ENCODE peak calls at places on chromosomes 6 and 20, in six cellular contexts. E, W, U, I, Q and V are unnamed samples.

GRCh38 chr6:94487371-94487770 is 1068.0 kb upstream of the EPHA7 start:
- DNase-seq in I (no peak), Q (no peak), E (no peak), W (no peak), U (no peak), V (no peak)

GRCh38 chr20:59603727-59604608 is at the start of gene PHACTR3:
- DNase-seq in U (no peak), E (no peak), W (no peak), I (no peak), Q (peak), V (no peak)

GRCh38 chr6:3350252-3350826 is 91.6 kb downstream of the PSMG4 start:
- DNase-seq in U (no peak), W (no peak), E (no peak), Q (no peak), I (no peak), V (no peak)

GRCh38 chr20:51800769-51801219 is 1.5 kb downstream of the SALL4 start:
- DNase-seq in I (peak), E (peak), W (peak), Q (no peak), U (peak), V (peak)

GRCh38 chr6:41954668-41955067 is 13.1 kb upstream of the CCND3 start:
- DNase-seq in Q (no peak), I (no peak), U (no peak), W (no peak), E (no peak), V (no peak)

GRCh38 chr6:134035823-134036296 is 16.6 kb downstream of the SLC2A12 start:
- DNase-seq in U (peak), W (peak), E (no peak), I (peak), Q (no peak), V (peak)

GRCh38 chr6:126040394-126040793 is 54.1 kb downstream of the TRMT11 start:
- DNase-seq in U (no peak), Q (no peak), W (no peak), I (no peak), E (no peak), V (peak)

GRCh38 chr6:86477510-86478166 is 459.7 kb upstream of the HTR1E start:
- DNase-seq in U (no peak), Q (no peak), E (no peak), I (no peak), W (no peak), V (no peak)

GRCh38 chr6:89678531-89678930 is 40.0 kb upstream of the LYRM2 start:
- DNase-seq in E (no peak), Q (no peak), W (no peak), I (no peak), U (no peak), V (no peak)

GRCh38 chr6:150744522-150745260 is 120.8 kb upstream of the MTHFD1L start:
- DNase-seq in Q (no peak), U (no peak), W (no peak), E (no peak), I (no peak), V (no peak)

GRCh38 chr6:4192173-4192572 is 56.8 kb upstream of the ECI2 start:
- DNase-seq in W (no peak), U (no peak), E (no peak), I (no peak), Q (no peak), V (no peak)

GRCh38 chr6:157288575-157288974 is 34.7 kb downstream of the TMEM242 start:
- DNase-seq in I (no peak), E (no peak), U (no peak), Q (no peak), W (no peak), V (no peak)

GRCh38 chr20:4046311-4046924 is 31.1 kb upstream of the RNF24 start:
- DNase-seq in E (no peak), Q (no peak), U (no peak), W (no peak), I (no peak), V (no peak)

GRCh38 chr20:8272758-8273157 is 140.7 kb downstream of the PLCB1 start:
- DNase-seq in W (no peak), I (no peak), Q (no peak), E (no peak), U (no peak), V (peak)

GRCh38 chr6:37339911-37340638 is 13.7 kb upstream of the RNF8 start:
- DNase-seq in I (no peak), E (no peak), W (no peak), Q (no peak), U (no peak), V (no peak)

GRCh38 chr20:6838181-6838826 is 70.8 kb downstream of the BMP2 start:
- DNase-seq in Q (no peak), E (no peak), W (no peak), I (no peak), U (no peak), V (no peak)

GRCh38 chr20:62382306-62383198 is 4.4 kb upstream of the RPS21 start:
- DNase-seq in E (peak), U (peak), Q (peak), I (peak), W (peak), V (peak)

GRCh38 chr6:84728602-84729001 is 35.8 kb downstream of the TBX18 start:
- DNase-seq in Q (no peak), W (no peak), E (no peak), I (no peak), U (no peak), V (peak)

GRCh38 chr6:24887520-24887919 is 48.2 kb downstream of the RIPOR2 start:
- DNase-seq in U (no peak), E (no peak), W (no peak), I (no peak), Q (no peak), V (no peak)

GRCh38 chr20:10427060-10427692 is 6.8 kb downstream of the MKKS start:
- DNase-seq in E (peak), W (peak), I (peak), Q (no peak), U (peak), V (peak)

GRCh38 chr6:21593927-21594421 is 423 bp downstream of the SOX4 start:
- DNase-seq in U (peak), Q (no peak), E (peak), W (peak), I (peak), V (no peak)

GRCh38 chr6:39029156-39030011 is 19.2 kb upstream of the GLP1R start:
- DNase-seq in U (no peak), E (peak), I (peak), Q (no peak), W (peak), V (peak)

GRCh38 chr20:64161595-64162238 is 2.5 kb upstream of the MYT1 start:
- DNase-seq in W (peak), I (peak), E (no peak), U (peak), Q (no peak), V (no peak)

GRCh38 chr20:58433759-58434158 is 44.7 kb downstream of the VAPB start:
- DNase-seq in U (peak), I (no peak), E (no peak), W (peak), Q (no peak), V (no peak)

GRCh38 chr20:38126146-38126912 is 38.7 kb downstream of the TGM2 start:
- DNase-seq in W (no peak), U (peak), Q (no peak), I (no peak), E (no peak), V (peak)

GRCh38 chr20:43363506-43363905 is 94.2 kb upstream of the SRSF6 start:
- DNase-seq in W (no peak), U (no peak), I (no peak), E (no peak), Q (no peak), V (no peak)

GRCh38 chr6:11497881-11498280 is 39.7 kb upstream of the TMEM170B start:
- DNase-seq in W (peak), Q (no peak), E (no peak), I (no peak), U (no peak), V (no peak)

GRCh38 chr20:17685168-17685567 is 3.1 kb upstream of the RRBP1 start:
- DNase-seq in E (no peak), W (peak), Q (no peak), U (no peak), I (no peak), V (no peak)

GRCh38 chr6:21536280-21536766 is 57.2 kb upstream of the SOX4 start:
- DNase-seq in U (no peak), I (no peak), E (no peak), W (no peak), Q (no peak), V (no peak)

GRCh38 chr20:35991142-35991771 is 22.9 kb downstream of the CNBD2 start:
- DNase-seq in Q (no peak), W (peak), U (peak), I (peak), E (no peak), V (peak)